ENCODE peak calls at places on chromosomes 12 and 14, in six cellular contexts. P is COR-L47, B is Calu3, Y is ELR, A is IMR-90, H is amniotic stem cell. Q is an unnamed sample.

GRCh38 chr12:50732591-50732990 is 31.3 kb upstream of the ATF1 start:
- DNase-seq in A (peak), B (no peak), H (no peak), Y (peak), P (no peak), Q (peak)

GRCh38 chr12:28817524-28817923 is 331.6 kb upstream of the FAR2 start:
- DNase-seq in B (no peak), H (no peak), A (no peak), P (no peak), Y (no peak), Q (no peak)

GRCh38 chr14:105091335-105092123 is 26.3 kb upstream of the GPR132 start:
- DNase-seq in H (no peak), A (no peak), B (peak), Y (no peak), P (peak), Q (no peak)

GRCh38 chr12:1779783-1780182 is 40.6 kb upstream of the LRTM2 start:
- DNase-seq in P (no peak), Y (no peak), H (no peak), B (no peak), A (peak), Q (no peak)

GRCh38 chr12:84408936-84409335 is 503.7 kb downstream of the SLC6A15 start:
- DNase-seq in H (no peak), B (no peak), Y (no peak), A (no peak), P (no peak), Q (no peak)

GRCh38 chr12:3002636-3003035 is 43.4 kb downstream of the TEAD4 start:
- DNase-seq in H (no peak), P (no peak), A (no peak), Y (no peak), B (no peak), Q (no peak)

GRCh38 chr12:10873374-10873773 is 10.7 kb downstream of the PRH1 start:
- DNase-seq in H (no peak), P (no peak), A (peak), Y (no peak), B (no peak), Q (no peak)

GRCh38 chr14:32561520-32561919 is 232.4 kb downstream of the AKAP6 start:
- DNase-seq in B (no peak), A (peak), H (peak), P (no peak), Y (peak), Q (peak)

GRCh38 chr12:123250471-123251383 is 17.5 kb downstream of the MTRFR start:
- DNase-seq in B (peak), H (no peak), P (peak), Y (peak), A (no peak), Q (no peak)

GRCh38 chr12:94625531-94625930 is 24.8 kb downstream of the TMCC3 start:
- DNase-seq in P (no peak), A (no peak), B (no peak), H (no peak), Y (no peak), Q (no peak)

GRCh38 chr14:90193925-90194324 is 62.4 kb upstream of the PSMC1 start:
- DNase-seq in A (no peak), Y (peak), P (no peak), B (peak), H (no peak), Q (no peak)